ENCODE peak calls at places on chromosomes 7 and 10, in seven cellular contexts. W is epithelial cell of esophagus; P is CD4-positive, alpha-beta T cell; Z is non-pigmented ciliary epithelial cell; M is GM04504; H is mucosa of gallbladder; K is NCI-H1105 treated with DMSO at 0.1 percent for 48 hours. V is an unnamed sample.

GRCh38 chr7:149075286-149075685 is 15.2 kb downstream of the ZNF786 start:
- DNase-seq in W (no peak), P (no peak), Z (no peak), M (no peak), H (no peak), K (no peak), V (no peak)

GRCh38 chr10:125396651-125397050 is 236.3 kb upstream of the CTBP2 start:
- DNase-seq in W (no peak), P (no peak), Z (no peak), M (peak), H (no peak), K (no peak), V (no peak)

GRCh38 chr7:116165717-116166116 is 44.6 kb upstream of the TES start:
- DNase-seq in W (no peak), P (no peak), Z (no peak), M (no peak), H (no peak), K (no peak), V (no peak)

GRCh38 chr7:621572-622285 is 102.1 kb upstream of the PDGFA start:
- DNase-seq in W (peak), P (no peak), Z (no peak), M (no peak), H (no peak), K (no peak), V (no peak)

GRCh38 chr10:112369495-112370423 is 4.2 kb upstream of the ACSL5 start:
- DNase-seq in W (no peak), P (no peak), Z (no peak), M (no peak), H (no peak), K (no peak), V (no peak)

GRCh38 chr10:66964946-66965345 is 39.1 kb downstream of the LRRTM3 start:
- DNase-seq in W (no peak), P (no peak), Z (no peak), M (no peak), H (no peak), K (no peak), V (no peak)

GRCh38 chr10:70927221-70927943 is 39.0 kb upstream of the PCBD1 start:
- DNase-seq in W (peak), P (no peak), Z (peak), M (no peak), H (no peak), K (no peak), V (no peak)

GRCh38 chr7:117750612-117751563 is 122.4 kb downstream of the CTTNBP2 start:
- DNase-seq in W (peak), P (no peak), Z (peak), M (no peak), H (no peak), K (peak), V (peak)

GRCh38 chr7:50860598-50860997 is 77.9 kb upstream of the GRB10 start:
- DNase-seq in W (no peak), P (no peak), Z (no peak), M (no peak), H (no peak), K (no peak), V (no peak)

GRCh38 chr10:11824376-11824775 is 1.2 kb downstream of the PROSER2 start:
- DNase-seq in W (peak), P (no peak), Z (no peak), M (no peak), H (no peak), K (no peak), V (no peak)

GRCh38 chr10:131847241-131847783 is 53.5 kb upstream of the PPP2R2D start:
- DNase-seq in W (no peak), P (no peak), Z (no peak), M (no peak), H (no peak), K (no peak), V (no peak)

GRCh38 chr10:13449296-13449695 is 79.5 kb downstream of the BEND7 start:
- DNase-seq in W (peak), P (no peak), Z (no peak), M (no peak), H (no peak), K (no peak), V (no peak)

GRCh38 chr7:111820621-111821020 is 258.3 kb upstream of the IMMP2L start:
- DNase-seq in W (no peak), P (no peak), Z (no peak), M (no peak), H (no peak), K (no peak), V (no peak)

GRCh38 chr7:107961399-107961798 is 41.6 kb downstream of the LAMB1 start:
- DNase-seq in W (no peak), P (no peak), Z (no peak), M (no peak), H (no peak), K (peak), V (no peak)

GRCh38 chr7:120456699-120457098 is 183.7 kb downstream of the KCND2 start:
- DNase-seq in W (no peak), P (no peak), Z (no peak), M (no peak), H (no peak), K (no peak), V (no peak)

GRCh38 chr7:1865000-1865808 is 195.1 kb downstream of the ELFN1 start:
- DNase-seq in W (no peak), P (no peak), Z (no peak), M (no peak), H (no peak), K (no peak), V (no peak)

GRCh38 chr7:101941481-101942383 is 124.3 kb downstream of the CUX1 start:
- DNase-seq in W (peak), P (no peak), Z (peak), M (peak), H (no peak), K (no peak), V (peak)

GRCh38 chr7:48665361-48666135 is 258.8 kb upstream of the CDC14C start:
- DNase-seq in W (no peak), P (no peak), Z (no peak), M (no peak), H (no peak), K (no peak), V (no peak)

GRCh38 chr10:57168703-57169240 is 807.7 kb upstream of the ZWINT start:
- DNase-seq in W (no peak), P (no peak), Z (no peak), M (no peak), H (no peak), K (no peak), V (peak)

GRCh38 chr10:125238682-125239081 is 78.3 kb upstream of the CTBP2 start:
- DNase-seq in W (no peak), P (no peak), Z (no peak), M (no peak), H (no peak), K (no peak), V (no peak)

GRCh38 chr7:92837214-92837749 is 909 bp upstream of the CDK6 start:
- DNase-seq in W (peak), P (no peak), Z (no peak), M (no peak), H (no peak), K (peak), V (peak)

GRCh38 chr7:123729217-123729578 is 19.6 kb downstream of the WASL start:
- DNase-seq in W (no peak), P (no peak), Z (no peak), M (no peak), H (no peak), K (no peak), V (no peak)

V was measured in NCI-H69.